ENCODE peak calls at places on chromosomes 4 and X, in seven cellular contexts. A, V, Q, U, D, H and R are unnamed samples.
A peak's percentile ranks its signal among the peaks of the same experiment; 100 is the strongest.

GRCh38 chr4:48223633-48224295 is 45.9 kb downstream of the TEC start:
- DNase-seq in A (no peak), V (no peak), Q (no peak), U (peak; percentile 11), D (no peak), H (no peak), R (peak; percentile 56)

GRCh38 chr4:183631577-183632198 is 27.3 kb downstream of the RWDD4 start:
- DNase-seq in A (no peak), V (no peak), Q (no peak), U (no peak), D (no peak), H (no peak), R (no peak)

GRCh38 chr4:176782794-176783193 is 9.9 kb downstream of the VEGFC start:
- DNase-seq in A (no peak), V (no peak), Q (no peak), U (peak; percentile 54), D (no peak), H (no peak), R (no peak)

GRCh38 chr4:186144180-186144579 is 39.7 kb downstream of the FAM149A start:
- DNase-seq in A (no peak), V (peak; percentile 15), Q (peak; percentile 59), U (peak; percentile 21), D (peak; percentile 46), H (peak; percentile 22), R (peak; percentile 54)

GRCh38 chr4:178333355-178333754 is 891.1 kb upstream of the AGA start:
- DNase-seq in A (no peak), V (no peak), Q (no peak), U (no peak), D (no peak), H (no peak), R (no peak)

GRCh38 chr4:1939664-1940509 is 68.7 kb downstream of the NSD2 start:
- DNase-seq in A (no peak), V (no peak), Q (no peak), U (peak; percentile 95), D (no peak), H (no peak), R (peak; percentile 69)

GRCh38 chr4:120053916-120054315 is 12.7 kb downstream of the MAD2L1 start:
- DNase-seq in A (no peak), V (no peak), Q (no peak), U (no peak), D (no peak), H (no peak), R (no peak)

GRCh38 chr4:177667687-177668086 is 225.4 kb upstream of the AGA start:
- DNase-seq in A (no peak), V (no peak), Q (no peak), U (no peak), D (no peak), H (no peak), R (no peak)

GRCh38 chr4:76458829-76459228 is 23.8 kb downstream of the SHROOM3 start:
- DNase-seq in A (no peak), V (peak; percentile 81), Q (peak; percentile 56), U (no peak), D (no peak), H (no peak), R (peak; percentile 17)

GRCh38 chrX:150575415-150575814 is 7.0 kb downstream of the MTM1 start:
- DNase-seq in A (no peak), V (no peak), Q (no peak), U (peak; percentile 33), D (no peak), H (peak; percentile 79), R (no peak)

GRCh38 chrX:3516051-3516541 is 169.6 kb upstream of the MXRA5 start:
- DNase-seq in A (no peak), V (no peak), Q (no peak), U (peak; percentile 63), D (no peak), H (no peak), R (no peak)

GRCh38 chr4:98932539-98932938 is 3.6 kb upstream of the EIF4E start:
- DNase-seq in A (no peak), V (no peak), Q (no peak), U (peak; percentile 69), D (no peak), H (no peak), R (peak; percentile 55)

GRCh38 chr4:183326853-183327252 is 4.6 kb upstream of the CLDN24 start:
- DNase-seq in A (no peak), V (no peak), Q (no peak), U (peak; percentile 40), D (no peak), H (no peak), R (peak; percentile 37)

GRCh38 chr4:67896421-67897065 is 12.7 kb upstream of the TMPRSS11D start:
- DNase-seq in A (no peak), V (no peak), Q (no peak), U (no peak), D (no peak), H (no peak), R (no peak)

GRCh38 chr4:153109296-153109868 is 94.9 kb upstream of the TRIM2 start:
- DNase-seq in A (no peak), V (no peak), Q (no peak), U (no peak), D (no peak), H (no peak), R (no peak)

GRCh38 chrX:107601326-107601725 is 27.0 kb upstream of the PRPS1 start:
- DNase-seq in A (no peak), V (no peak), Q (no peak), U (no peak), D (no peak), H (no peak), R (no peak)

GRCh38 chrX:150547511-150548115 is 20.8 kb upstream of the MTM1 start:
- DNase-seq in A (no peak), V (no peak), Q (peak; percentile 61), U (no peak), D (peak; percentile 63), H (peak; percentile 21), R (peak; percentile 54)

GRCh38 chrX:1212532-1212931 is at the start of gene CRLF2:
- DNase-seq in A (no peak), V (no peak), Q (no peak), U (no peak), D (no peak), H (no peak), R (peak; percentile 71)

GRCh38 chr4:184473515-184474260 is 662 bp downstream of the IRF2 start:
- DNase-seq in A (no peak), V (peak; percentile 39), Q (peak; percentile 67), U (peak; percentile 32), D (no peak), H (no peak), R (peak; percentile 70)

GRCh38 chrX:106730385-106730784 is 3.9 kb downstream of the RNF128 start:
- DNase-seq in A (no peak), V (no peak), Q (no peak), U (peak; percentile 22), D (no peak), H (peak; percentile 4), R (no peak)

DNA sequence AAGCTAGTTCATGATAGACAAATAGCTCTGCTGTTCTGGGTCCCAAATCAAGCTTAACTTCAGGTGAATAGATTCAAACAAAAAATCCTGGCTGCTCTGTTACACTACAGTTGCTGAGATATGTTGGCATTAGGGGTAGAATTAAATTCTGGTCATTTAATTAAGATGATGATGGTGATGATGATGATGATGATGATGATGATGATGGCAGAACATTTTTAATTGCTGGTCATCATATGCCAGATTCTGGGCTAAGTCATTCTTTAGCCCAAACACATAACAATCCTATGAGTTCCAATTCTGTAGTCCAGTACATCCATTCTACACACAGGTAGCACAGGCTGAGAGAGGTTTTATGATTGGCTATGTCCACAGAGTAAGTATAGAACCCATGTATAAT is 741.5 kb downstream of the STIM2 start:
- DNase-seq in A (no peak), V (no peak), Q (no peak), U (no peak), D (no peak), H (no peak), R (no peak)
- H3K18ac ChIP-seq in A (no peak overlapping the region), V (no peak overlapping the region), Q (no peak overlapping the region), U (no peak overlapping the region), D (no peak overlapping the region), H (no peak overlapping the region), R (no peak overlapping the region)

DNA sequence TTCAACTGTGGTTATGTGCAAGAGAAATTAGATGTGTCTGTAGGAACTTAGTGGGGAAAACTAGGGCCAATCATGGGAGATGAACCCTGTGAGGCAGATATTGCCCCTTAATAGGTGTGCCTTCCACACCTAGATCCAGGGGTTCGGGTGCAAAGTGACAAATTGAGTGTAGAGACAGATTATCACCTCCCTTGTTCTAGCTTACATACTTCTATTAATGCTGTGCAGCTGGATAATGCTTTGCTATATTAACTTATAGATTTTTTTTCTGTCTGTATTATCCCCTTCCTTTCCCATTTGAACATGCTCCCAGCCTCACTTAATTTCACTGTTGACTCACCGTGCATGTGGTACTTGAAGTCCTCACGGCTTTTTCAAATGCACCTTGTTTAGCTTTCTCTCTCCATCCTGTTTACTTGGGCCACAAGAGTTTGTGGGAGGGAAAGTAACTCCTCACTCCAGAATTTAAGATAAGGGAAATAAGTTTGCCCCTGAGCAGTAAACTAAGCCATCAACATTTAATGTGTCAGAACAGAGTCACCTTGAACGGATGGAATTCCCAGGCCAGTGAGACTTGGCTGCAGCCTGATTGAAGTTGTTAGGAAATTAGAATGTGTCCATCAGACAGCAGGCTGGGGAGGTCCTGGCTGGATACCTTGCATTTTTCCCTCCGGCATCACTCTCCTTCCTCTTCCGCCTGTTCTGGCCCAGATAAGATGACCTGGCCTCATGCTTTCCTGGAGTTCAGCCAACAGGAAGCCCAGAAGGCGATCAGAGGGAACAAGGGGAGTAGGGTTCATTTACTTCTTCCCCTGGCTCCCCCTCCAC is 478.4 kb downstream of the BCOR start:
- DNase-seq in A (no peak), V (no peak), Q (peak; percentile 18), U (no peak), D (no peak), H (peak; percentile 85), R (no peak)
- H3K18ac ChIP-seq in A (no peak overlapping the region), V (no peak overlapping the region), Q (no peak overlapping the region), U (no peak overlapping the region), D (no peak overlapping the region), H (no peak overlapping the region), R (no peak overlapping the region)

DNA sequence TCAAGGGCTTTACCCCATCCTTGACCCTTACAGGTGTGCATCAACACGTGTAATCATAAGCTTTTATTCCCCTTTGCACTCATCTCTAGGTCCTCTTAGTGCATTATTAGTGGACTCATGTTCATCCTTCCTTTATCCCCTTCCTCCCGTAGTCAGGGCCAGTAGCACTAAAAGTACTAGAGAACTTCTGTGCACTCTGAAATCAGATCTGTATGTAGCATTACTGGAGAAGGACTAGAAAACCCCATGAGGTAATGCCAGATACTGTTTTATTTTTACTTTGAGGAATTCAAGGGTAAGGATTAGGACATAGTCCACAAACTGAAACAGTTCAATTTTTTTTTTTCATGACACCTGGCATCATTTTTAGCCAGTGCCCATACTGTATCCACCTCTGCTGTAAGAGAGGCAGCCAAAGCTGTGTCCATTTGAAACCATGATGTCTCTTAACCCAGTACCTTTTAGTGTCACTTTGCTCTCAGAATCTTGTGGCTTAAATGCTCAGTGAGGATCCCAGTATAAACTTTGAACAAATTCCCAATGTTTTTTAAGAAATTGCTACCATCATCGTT is 134.7 kb downstream of the FNIP2 start:
- DNase-seq in A (no peak), V (no peak), Q (no peak), U (no peak), D (no peak), H (no peak), R (no peak)
- H3K18ac ChIP-seq in A (no peak overlapping the region), V (no peak overlapping the region), Q (no peak overlapping the region), U (no peak overlapping the region), D (no peak overlapping the region), H (no peak overlapping the region), R (peak overlapping the region; percentile 93)

GRCh38 chr4:137474711-137475301 is 57.5 kb downstream of the PCDH18 start:
- DNase-seq in A (no peak), V (no peak), Q (no peak), U (peak; percentile 70), D (no peak), H (no peak), R (peak; percentile 83)
- H3K18ac ChIP-seq in A (no peak overlapping the region), V (no peak overlapping the region), Q (no peak overlapping the region), U (no peak overlapping the region), D (no peak overlapping the region), H (no peak overlapping the region), R (no peak overlapping the region)

GRCh38 chr4:8854016-8854415 is 17.6 kb downstream of the HMX1 start:
- DNase-seq in A (no peak), V (no peak), Q (no peak), U (no peak), D (no peak), H (no peak), R (no peak)
- H3K18ac ChIP-seq in A (no peak overlapping the region), V (no peak overlapping the region), Q (no peak overlapping the region), U (no peak overlapping the region), D (no peak overlapping the region), H (no peak overlapping the region), R (no peak overlapping the region)